ENCODE peak calls at places on chromosomes 12 and 14, in nine cellular contexts. S is body of pancreas, Y is BE2C, L is RPMI7951, Z is A549, E is RPMI8226, P is GM03348, U is colonic mucosa, F is skeletal muscle cell. V is an unnamed sample.

GRCh38 chr12:25653487-25654175 is 100.5 kb upstream of the LMNTD1 start:
- DNase-seq in S (peak), Y (peak), L (peak), Z (no peak), E (no peak), P (no peak), U (no peak), F (no peak), V (no peak)

GRCh38 chr12:65902504-65902903 is 78.2 kb downstream of the HMGA2 start:
- DNase-seq in S (no peak), Y (no peak), L (peak), Z (no peak), E (peak), P (peak), U (no peak), F (peak), V (no peak)

GRCh38 chr14:92567173-92567725 is 53.7 kb downstream of the RIN3 start:
- DNase-seq in S (no peak), Y (no peak), L (no peak), Z (no peak), E (no peak), P (no peak), U (no peak), F (no peak), V (no peak)

GRCh38 chr14:23173796-23174195 is 9.7 kb downstream of the SLC7A8 start:
- DNase-seq in S (no peak), Y (no peak), L (no peak), Z (no peak), E (no peak), P (no peak), U (no peak), F (no peak), V (no peak)

GRCh38 chr12:120043421-120043820 is 54.4 kb downstream of the BICDL1 start:
- DNase-seq in S (no peak), Y (no peak), L (no peak), Z (no peak), E (no peak), P (no peak), U (no peak), F (no peak), V (no peak)

GRCh38 chr12:41699658-41700057 is 445.0 kb downstream of the GXYLT1 start:
- DNase-seq in S (no peak), Y (no peak), L (no peak), Z (no peak), E (no peak), P (no peak), U (no peak), F (no peak), V (no peak)

GRCh38 chr12:91858186-91858585 is 287.5 kb downstream of the BTG1 start:
- DNase-seq in S (no peak), Y (no peak), L (no peak), Z (no peak), E (no peak), P (no peak), U (no peak), F (no peak), V (no peak)

GRCh38 chr12:104693493-104693892 is 236.7 kb downstream of the CHST11 start:
- DNase-seq in S (no peak), Y (no peak), L (no peak), Z (no peak), E (no peak), P (no peak), U (no peak), F (no peak), V (no peak)

GRCh38 chr14:103520657-103521437 is 1.8 kb downstream of the CKB start:
- DNase-seq in S (peak), Y (peak), L (peak), Z (peak), E (peak), P (peak), U (peak), F (no peak), V (peak)

GRCh38 chr14:74586681-74587362 is 25.2 kb downstream of the LTBP2 start:
- DNase-seq in S (no peak), Y (no peak), L (peak), Z (no peak), E (no peak), P (no peak), U (no peak), F (no peak), V (no peak)

GRCh38 chr12:19382111-19382526 is 57.2 kb upstream of the AEBP2 start:
- DNase-seq in S (peak), Y (no peak), L (peak), Z (peak), E (peak), P (peak), U (no peak), F (peak), V (no peak)

GRCh38 chr12:100741084-100741711 is 53.4 kb upstream of the ANO4 start:
- DNase-seq in S (peak), Y (no peak), L (peak), Z (peak), E (peak), P (peak), U (peak), F (no peak), V (no peak)

GRCh38 chr12:131167334-131167733 is 213.6 kb downstream of the ADGRD1 start:
- DNase-seq in S (peak), Y (no peak), L (no peak), Z (no peak), E (peak), P (no peak), U (peak), F (no peak), V (no peak)

GRCh38 chr12:67426067-67426466 is 156.9 kb downstream of the CAND1 start:
- DNase-seq in S (peak), Y (no peak), L (peak), Z (no peak), E (peak), P (peak), U (peak), F (peak), V (no peak)

GRCh38 chr12:77500124-77500523 is 330.6 kb upstream of the NAV3 start:
- DNase-seq in S (no peak), Y (no peak), L (no peak), Z (no peak), E (no peak), P (no peak), U (no peak), F (no peak), V (no peak)

GRCh38 chr12:49357099-49357678 is 10.1 kb upstream of the SPATS2 start:
- DNase-seq in S (no peak), Y (no peak), L (peak), Z (peak), E (peak), P (peak), U (no peak), F (no peak), V (no peak)

V was measured in glutamatergic neuron.